ENCODE peak calls at places on chromosomes 2 and 18, in six cellular contexts. A is body of pancreas, G is breast epithelium, M is HFFc6, F is RWPE1, B is glutamatergic neuron. X is an unnamed sample.

GRCh38 chr2:95109260-95109659 is 12.3 kb downstream of the MRPS5 start:
- DNase-seq in A (no peak), B (no peak), M (no peak), F (no peak), G (no peak), X (no peak)

GRCh38 chr2:216463148-216463547 is 35.5 kb upstream of the RPL37A start:
- DNase-seq in F (no peak), M (no peak), B (no peak), A (no peak), G (no peak), X (no peak)

GRCh38 chr2:105553538-105554196 is 154.8 kb upstream of the FHL2 start:
- DNase-seq in G (no peak), A (no peak), B (no peak), F (peak), M (peak), X (no peak)

GRCh38 chr2:96137611-96138129 is 632 bp downstream of the ASTL start:
- DNase-seq in B (no peak), A (no peak), M (no peak), G (no peak), F (no peak), X (no peak)

GRCh38 chr2:74290466-74291216 is 52.6 kb downstream of the SLC4A5 start:
- DNase-seq in G (no peak), M (no peak), A (no peak), B (no peak), F (no peak), X (no peak)

GRCh38 chr2:73901143-73901542 is 8.3 kb downstream of the ACTG2 start:
- DNase-seq in B (no peak), M (no peak), A (no peak), F (no peak), G (no peak), X (no peak)

GRCh38 chr2:227513113-227513512 is 41.2 kb downstream of the AGFG1 start:
- DNase-seq in B (no peak), F (no peak), M (no peak), A (no peak), G (no peak), X (no peak)

GRCh38 chr2:46411245-46411641 is 68.1 kb upstream of the TMEM247 start:
- DNase-seq in M (peak), G (no peak), B (no peak), A (no peak), F (peak), X (no peak)

GRCh38 chr18:57436193-57436964 is 1.2 kb downstream of the ONECUT2 start:
- DNase-seq in F (no peak), G (no peak), A (no peak), B (peak), M (no peak), X (no peak)

GRCh38 chr2:241809383-241810303 is 650 bp downstream of the NEU4 start:
- DNase-seq in F (no peak), G (no peak), M (no peak), A (no peak), B (no peak), X (no peak)

GRCh38 chr2:46436800-46437199 is 42.6 kb upstream of the TMEM247 start:
- DNase-seq in G (no peak), M (no peak), F (no peak), B (no peak), A (no peak), X (no peak)

GRCh38 chr2:215624423-215624829 is 188.6 kb upstream of the FN1 start:
- DNase-seq in A (peak), M (peak), F (peak), G (no peak), B (no peak), X (no peak)

DNA sequence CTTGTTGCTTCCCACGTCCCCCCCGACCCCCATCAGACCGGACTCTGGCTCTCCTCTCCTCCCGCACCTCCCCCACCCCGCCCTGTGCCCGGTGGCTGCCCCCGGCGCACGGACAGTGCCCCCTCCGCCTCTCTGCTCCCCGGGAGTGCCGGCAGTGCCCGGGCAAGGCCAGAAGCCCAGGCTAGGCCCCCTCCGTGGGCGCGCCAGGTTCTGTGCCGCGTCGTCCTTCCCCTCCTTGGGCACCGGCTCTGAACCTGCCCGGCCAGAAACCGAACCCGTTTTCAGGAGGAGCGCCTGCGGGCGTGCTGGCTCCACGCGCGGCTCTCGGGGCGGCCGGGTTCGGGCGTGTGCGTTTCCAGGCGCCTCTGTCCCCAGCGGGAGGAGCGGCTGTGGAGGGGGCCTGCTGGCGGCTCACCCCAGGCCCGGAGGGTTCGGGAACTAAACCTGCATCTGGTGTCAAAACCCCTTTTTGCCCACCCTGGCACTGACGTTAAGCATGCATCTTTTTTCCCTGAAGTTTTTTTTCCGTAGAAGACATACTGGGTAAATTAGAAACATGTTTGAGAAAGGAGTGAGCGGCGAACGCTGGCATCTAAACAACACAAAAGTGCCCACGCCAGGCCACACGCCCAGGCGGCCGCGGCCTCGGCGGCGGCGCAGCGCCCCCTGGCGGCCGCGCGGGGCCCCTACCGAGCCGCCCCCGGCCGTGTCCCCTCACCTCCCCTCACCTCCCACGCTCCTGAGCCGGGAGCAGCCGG is 123.9 kb upstream of the SLC1A4 start:
- DNase-seq in B (peak), F (peak), A (peak), G (peak), M (peak), X (no peak)
- TF ChIP-seq CTCF in B (peak), F (peak), A (no peak), G (peak), M (peak), X (peak)

GRCh38 chr18:54222922-54223567 is 1.4 kb downstream of the MBD2 start:
- DNase-seq in G (no peak), A (no peak), M (no peak), F (peak), B (no peak), X (no peak)
- TF ChIP-seq CTCF in G (peak), A (peak), M (peak), F (peak), B (no peak), X (peak)

DNA sequence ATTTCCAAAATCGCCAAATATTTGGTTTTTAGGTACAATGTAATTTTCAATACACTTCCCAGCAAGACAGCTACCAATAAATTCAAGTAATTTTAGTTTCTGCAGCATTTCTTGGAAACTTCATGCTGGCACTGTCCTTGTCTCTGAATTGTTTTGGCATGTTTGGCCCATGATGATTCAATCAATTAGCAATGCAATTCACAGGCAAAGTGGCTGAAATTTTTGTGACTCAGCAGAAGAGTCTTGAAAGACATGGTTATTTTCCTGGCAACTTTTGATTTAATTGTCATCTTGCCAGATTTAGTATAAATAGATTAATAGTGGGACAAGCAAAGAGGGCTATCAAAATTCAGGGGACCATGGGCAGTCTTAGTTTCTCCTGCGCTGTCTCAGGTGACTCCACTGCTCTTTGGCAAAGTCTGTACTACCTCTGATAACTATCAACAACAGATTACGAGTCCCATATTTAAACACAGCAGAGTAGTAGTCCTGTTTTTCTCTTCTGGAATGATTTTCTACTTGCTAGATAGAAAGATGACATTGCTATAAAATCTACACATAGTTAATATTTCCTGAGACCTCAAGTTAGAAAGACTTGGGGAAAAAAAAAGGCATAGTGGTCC is 88.9 kb upstream of the CYP26B1 start:
- DNase-seq in F (peak), A (no peak), M (peak), G (no peak), B (no peak), X (no peak)
- TF ChIP-seq CTCF in F (no peak), A (no peak), M (no peak), G (no peak), B (no peak), X (no peak)

DNA sequence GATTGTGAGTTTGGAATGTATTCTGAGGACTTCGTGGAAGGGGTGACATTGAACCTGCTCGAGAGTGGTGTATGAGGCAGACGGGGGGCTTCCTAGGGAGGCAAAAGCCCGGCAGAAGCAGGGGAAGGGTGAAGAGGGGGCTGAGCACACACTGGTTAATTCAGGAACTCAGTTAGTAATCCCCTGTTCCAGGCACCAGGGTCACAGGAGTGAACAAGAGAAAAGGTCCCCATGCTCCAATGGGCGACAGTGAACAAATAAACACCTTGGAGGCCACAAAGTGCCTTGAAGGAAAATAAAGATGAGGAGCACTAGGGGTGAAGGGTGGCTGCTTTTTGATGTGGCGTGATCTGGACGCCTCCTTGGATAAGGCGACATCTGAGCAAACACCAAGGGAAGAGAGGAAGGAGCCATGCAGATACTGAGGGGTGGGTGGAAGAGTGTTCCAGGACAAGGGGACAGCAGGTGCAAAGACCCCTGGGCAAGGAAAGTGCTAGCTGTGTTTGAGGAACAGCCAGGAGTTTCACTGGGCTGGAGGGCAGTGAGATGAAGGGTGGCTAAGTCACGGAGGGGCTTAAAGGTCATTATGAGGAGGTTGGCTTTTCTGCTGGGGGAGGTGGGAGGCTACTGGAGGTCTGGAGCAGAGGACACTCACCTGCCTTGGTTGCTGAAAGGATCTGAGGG is 26.7 kb upstream of the ASB18 start:
- DNase-seq in A (no peak), F (no peak), G (no peak), M (no peak), B (no peak), X (no peak)
- TF ChIP-seq CTCF in A (no peak), F (no peak), G (no peak), M (no peak), B (no peak), X (no peak)

GRCh38 chr2:221353191-221353590 is 218.9 kb downstream of the EPHA4 start:
- DNase-seq in G (no peak), F (no peak), B (no peak), A (no peak), M (no peak), X (no peak)
- TF ChIP-seq CTCF in G (no peak), F (no peak), B (no peak), A (no peak), M (no peak), X (no peak)

DNA sequence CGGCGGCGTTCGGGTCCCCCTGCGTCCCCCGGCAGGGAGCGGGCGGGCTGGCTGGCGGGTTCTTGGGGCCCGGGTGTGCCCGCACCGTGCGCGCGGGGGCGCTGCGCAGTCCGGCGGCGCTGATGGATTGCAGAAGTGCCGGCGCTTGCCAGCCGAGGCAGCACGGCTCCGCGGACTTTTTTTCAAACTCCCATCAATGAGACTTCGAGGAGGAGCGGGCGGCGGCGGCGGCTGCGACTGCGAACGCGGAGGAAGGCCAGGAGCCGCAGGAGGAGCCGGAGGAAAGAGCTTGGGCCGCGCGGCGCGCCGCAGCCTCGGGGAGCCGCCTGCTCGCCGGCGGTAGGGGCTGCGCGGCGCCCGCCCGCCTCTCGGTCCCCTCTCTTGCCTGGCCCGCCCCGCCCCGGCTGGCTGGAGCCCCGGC is at the start of gene GLI2:
- DNase-seq in B (peak), G (no peak), F (peak), A (peak), M (peak), X (peak)
- TF ChIP-seq CTCF in B (peak), G (peak), F (peak), A (peak), M (peak), X (peak)

DNA sequence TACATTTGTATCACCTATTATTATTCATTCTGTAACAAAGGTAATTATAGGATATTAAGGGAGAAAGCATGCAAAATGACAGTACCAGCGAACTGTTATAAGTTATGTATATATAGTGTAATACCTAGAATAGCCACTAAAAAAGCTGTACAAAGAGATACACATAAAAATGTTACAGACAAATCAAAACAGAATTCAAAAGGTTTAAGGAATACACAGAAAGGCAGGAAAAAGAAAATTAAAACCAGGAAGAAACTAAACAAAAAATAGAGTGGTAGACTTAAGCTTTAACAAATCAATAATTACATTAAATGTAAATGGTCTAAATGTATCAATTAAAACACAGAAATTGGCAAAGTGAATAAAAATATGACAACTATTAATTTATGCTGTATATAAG is 176.4 kb upstream of the REV1 start:
- DNase-seq in F (no peak), A (no peak), B (no peak), M (no peak), G (no peak), X (no peak)
- TF ChIP-seq CTCF in F (no peak), A (peak), B (peak), M (peak), G (no peak), X (no peak)

DNA sequence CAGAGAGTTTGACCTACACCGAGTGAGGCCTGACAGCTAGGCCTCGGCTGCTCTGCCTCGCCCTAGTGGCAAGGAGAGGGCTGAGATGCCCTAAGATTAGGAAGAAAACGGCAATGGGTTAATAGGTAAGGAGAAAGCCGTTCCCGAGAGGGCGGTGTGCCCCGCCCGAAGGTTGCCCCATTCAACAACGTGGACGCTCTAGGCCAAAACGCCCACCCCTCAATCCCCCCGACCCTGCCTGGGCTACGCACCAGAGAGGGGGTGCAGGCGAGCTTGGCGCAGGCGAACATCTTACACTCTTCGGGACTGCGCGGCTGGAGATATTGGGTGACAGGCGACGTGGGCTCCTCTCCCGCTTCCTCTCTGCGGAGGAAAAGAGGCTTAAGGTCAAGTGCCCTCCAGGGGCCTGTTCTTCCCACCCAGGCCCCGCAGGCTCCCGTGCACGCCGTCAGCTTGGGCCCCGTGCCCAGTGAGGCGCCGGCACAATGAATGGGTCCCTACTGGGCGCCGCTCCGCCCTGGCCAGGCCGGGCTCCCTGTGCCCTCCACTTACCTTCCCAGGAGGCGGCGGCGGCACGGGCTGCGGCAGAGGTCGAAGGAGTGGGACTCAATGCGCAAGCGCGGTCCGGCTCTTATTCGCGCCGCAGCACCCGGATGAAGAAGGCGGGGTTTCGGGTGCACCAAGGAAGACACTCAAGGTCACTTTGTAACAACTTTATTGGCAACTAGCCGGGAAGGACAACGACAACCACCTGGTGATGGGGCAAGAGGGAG is at the start of gene ATP5MC3:
- DNase-seq in A (peak), F (peak), G (peak), B (peak), M (peak), X (peak)
- TF ChIP-seq CTCF in A (peak), F (peak), G (peak), B (no peak), M (peak), X (no peak)